ENCODE peak calls at places on chromosome 1, in ten cellular contexts. P is HT-29; E is AG09309; S is ELR; J is fibroblast of pulmonary artery; U is fibroblast of mammary gland; O is activated gamma-delta T cell treated with anti-CD3 and anti-CD28 coated beads, Interleukin-2, amount 50 U/mL, for 16 hours; W is activated B cell treated with CpG ODN at 0.5 μM for 24 hours; B is GM12865; L is Right ventricle myocardium inferior. X is an unnamed sample.

GRCh38 chr1:35715568-35716002 is 3.1 kb downstream of the C1orf216 start:
- DNase-seq in J (peak; percentile 77), O (peak; percentile 60), S (peak; percentile 88), E (no peak), W (peak; percentile 56), B (peak; percentile 87), U (peak; percentile 83), L (peak; percentile 85), P (peak; percentile 84), X (peak; percentile 56)

GRCh38 chr1:115158181-115158580 is 68.9 kb upstream of the TSPAN2 start:
- DNase-seq in U (peak; percentile 92), P (no peak), O (no peak), L (no peak), J (peak; percentile 63), W (no peak), S (peak; percentile 22), E (no peak), B (no peak), X (peak; percentile 87)

GRCh38 chr1:117821782-117822447 is 107.5 kb downstream of the GDAP2 start:
- DNase-seq in J (peak; percentile 96), E (peak; percentile 81), U (peak; percentile 92), S (peak; percentile 98), W (no peak), L (no peak), P (peak; percentile 25), O (no peak), B (no peak), X (peak; percentile 96)

GRCh38 chr1:44019398-44020044 is 11.7 kb downstream of the SLC6A9 start:
- DNase-seq in P (no peak), L (peak; percentile 56), E (no peak), J (no peak), U (no peak), W (no peak), S (no peak), B (no peak), O (no peak), X (no peak)

GRCh38 chr1:212313616-212314015 is 28.4 kb downstream of the PPP2R5A start:
- DNase-seq in U (peak; percentile 88), S (peak; percentile 33), J (no peak), E (peak; percentile 67), O (no peak), W (no peak), L (no peak), B (no peak), P (no peak), X (peak; percentile 22)

GRCh38 chr1:33908344-33908956 is 44.6 kb downstream of the HMGB4 start:
- DNase-seq in O (no peak), J (no peak), B (no peak), E (no peak), P (no peak), W (no peak), U (no peak), L (no peak), S (no peak), X (no peak)

GRCh38 chr1:29357452-29357851 is 121.1 kb downstream of the PTPRU start:
- DNase-seq in P (no peak), W (no peak), O (no peak), U (no peak), S (no peak), B (no peak), L (no peak), E (no peak), J (no peak), X (no peak)

GRCh38 chr1:165536016-165536415 is 7.8 kb upstream of the LRRC52 start:
- DNase-seq in W (no peak), O (no peak), J (no peak), P (no peak), L (no peak), U (no peak), E (no peak), B (no peak), S (no peak), X (no peak)

GRCh38 chr1:21299007-21299406 is 8.7 kb upstream of the ECE1 start:
- DNase-seq in J (no peak), U (no peak), E (no peak), W (no peak), B (no peak), O (no peak), P (peak; percentile 70), L (no peak), S (no peak), X (no peak)